ENCODE peak calls at places on chromosome 13, in seven cellular contexts. U is IMR-90, X is neuronal stem cell, O is mesendoderm, F is H9, W is mesenchymal stem cell, M is H1. I is an unnamed sample.

GRCh38 chr13:48653074-48654054 is at the start of gene CYSLTR2:
- DNase-seq in F (no peak), M (no peak), O (peak; percentile 82), W (peak; percentile 98), U (peak; percentile 13), X (no peak), I (no peak)

GRCh38 chr13:26965976-26966375 is 205.4 kb upstream of the GPR12 start:
- DNase-seq in M (no peak), W (no peak), F (no peak), X (no peak), U (peak; percentile 93), O (no peak), I (no peak)

GRCh38 chr13:28820099-28821051 is at the start of gene MTUS2:
- DNase-seq in O (peak; percentile 38), U (no peak), F (peak; percentile 72), M (peak; percentile 77), W (peak; percentile 2), X (peak; percentile 6), I (peak; percentile 15)

GRCh38 chr13:43284162-43284561 is 260.8 kb downstream of the DNAJC15 start:
- DNase-seq in M (no peak), F (no peak), X (no peak), O (no peak), W (peak; percentile 55), U (peak; percentile 92), I (no peak)

GRCh38 chr13:44273991-44274810 is 99.4 kb upstream of the SERP2 start:
- DNase-seq in O (no peak), W (peak; percentile 67), F (no peak), U (peak; percentile 77), M (no peak), X (no peak), I (peak; percentile 62)

GRCh38 chr13:97539651-97540230 is 105.8 kb downstream of the RAP2A start:
- DNase-seq in M (no peak), W (peak; percentile 42), F (no peak), X (no peak), U (peak; percentile 88), O (no peak), I (peak; percentile 93)

GRCh38 chr13:43516401-43516826 is 270.4 kb downstream of the ENOX1 start:
- DNase-seq in W (peak; percentile 86), M (no peak), U (peak; percentile 58), X (no peak), F (no peak), O (no peak), I (no peak)

GRCh38 chr13:28568286-28568685 is 73.4 kb upstream of the FLT1 start:
- DNase-seq in F (no peak), W (peak; percentile 66), U (peak; percentile 62), X (no peak), M (no peak), O (no peak), I (peak; percentile 58)

GRCh38 chr13:75219479-75220237 is 262.3 kb downstream of the TBC1D4 start:
- DNase-seq in X (peak; percentile 74), O (peak; percentile 68), M (peak; percentile 97), W (peak; percentile 54), U (peak; percentile 57), F (peak; percentile 85), I (peak; percentile 64)

GRCh38 chr13:111080642-111081041 is 34.5 kb upstream of the ARHGEF7 start:
- DNase-seq in O (peak; percentile 94), X (no peak), W (no peak), F (no peak), M (no peak), U (no peak), I (no peak)

GRCh38 chr13:66965146-66965545 is 265.0 kb downstream of the PCDH9 start:
- DNase-seq in W (no peak), X (no peak), F (no peak), U (no peak), O (no peak), M (no peak), I (no peak)

GRCh38 chr13:50732712-50733111 is 110.8 kb downstream of the DLEU7 start:
- DNase-seq in F (no peak), M (no peak), U (peak; percentile 19), W (peak; percentile 50), X (no peak), O (no peak), I (no peak)

GRCh38 chr13:41513600-41513999 is 56.2 kb downstream of the RGCC start:
- DNase-seq in W (no peak), F (no peak), O (no peak), M (no peak), U (no peak), X (no peak), I (peak; percentile 79)

GRCh38 chr13:46796515-46797467 is at the start of gene ESD:
- DNase-seq in U (peak; percentile 87), W (peak; percentile 89), O (peak; percentile 97), X (peak; percentile 73), F (peak; percentile 93), M (peak; percentile 92), I (peak; percentile 81)

GRCh38 chr13:20332361-20333096 is 100.4 kb upstream of the GJB6 start:
- DNase-seq in O (peak; percentile 61), W (peak; percentile 6), U (no peak), M (no peak), X (no peak), F (no peak), I (no peak)

GRCh38 chr13:77480071-77480470 is 55.4 kb upstream of the SCEL start:
- DNase-seq in X (no peak), O (peak; percentile 53), U (no peak), M (no peak), W (peak; percentile 10), F (no peak), I (no peak)

GRCh38 chr13:109346060-109346459 is 440.3 kb downstream of the IRS2 start:
- DNase-seq in U (no peak), M (no peak), F (no peak), O (peak; percentile 68), X (no peak), W (no peak), I (no peak)

GRCh38 chr13:109345433-109345941 is 440.9 kb downstream of the IRS2 start:
- DNase-seq in X (no peak), F (no peak), O (no peak), M (no peak), U (peak; percentile 77), W (peak; percentile 50), I (no peak)

GRCh38 chr13:109351236-109351635 is 435.1 kb downstream of the IRS2 start:
- DNase-seq in W (no peak), M (no peak), O (no peak), X (no peak), U (no peak), F (no peak), I (no peak)

GRCh38 chr13:109344552-109345157 is 441.7 kb downstream of the IRS2 start:
- DNase-seq in F (no peak), O (peak; percentile 51), W (peak; percentile 74), U (peak; percentile 82), M (no peak), X (no peak), I (peak; percentile 23)

GRCh38 chr13:109348514-109349340 is 437.7 kb downstream of the IRS2 start:
- DNase-seq in U (peak; percentile 64), F (no peak), O (no peak), X (no peak), M (no peak), W (peak; percentile 45), I (no peak)
- H3K23ac ChIP-seq in U (no peak overlapping the region), F (no peak overlapping the region), O (no peak overlapping the region), X (no peak overlapping the region), M (no peak overlapping the region), W (no peak overlapping the region), I (no peak overlapping the region)

DNA sequence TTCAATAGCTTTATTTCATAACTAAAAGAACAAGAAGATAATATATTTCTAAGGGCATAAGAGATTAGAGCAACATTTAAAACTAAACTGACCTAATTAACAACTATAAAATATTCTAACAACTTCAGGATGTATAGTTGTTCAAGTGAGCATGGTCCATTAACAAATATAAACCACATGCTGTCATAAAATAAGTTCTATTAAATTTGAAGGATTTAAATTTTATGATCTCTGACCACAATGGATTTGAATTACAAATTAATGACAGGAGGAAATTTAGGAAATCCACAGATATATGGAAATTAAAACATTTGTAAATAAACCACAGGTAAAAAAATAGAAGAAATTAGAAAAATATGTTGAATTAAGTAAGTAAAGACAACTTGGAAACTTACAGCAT is 196.5 kb upstream of the PCDH20 start:
- DNase-seq in M (no peak), W (no peak), U (no peak), F (no peak), O (no peak), X (no peak), I (no peak)
- H3K23ac ChIP-seq in M (no peak overlapping the region), W (no peak overlapping the region), U (no peak overlapping the region), F (no peak overlapping the region), O (no peak overlapping the region), X (no peak overlapping the region), I (no peak overlapping the region)

DNA sequence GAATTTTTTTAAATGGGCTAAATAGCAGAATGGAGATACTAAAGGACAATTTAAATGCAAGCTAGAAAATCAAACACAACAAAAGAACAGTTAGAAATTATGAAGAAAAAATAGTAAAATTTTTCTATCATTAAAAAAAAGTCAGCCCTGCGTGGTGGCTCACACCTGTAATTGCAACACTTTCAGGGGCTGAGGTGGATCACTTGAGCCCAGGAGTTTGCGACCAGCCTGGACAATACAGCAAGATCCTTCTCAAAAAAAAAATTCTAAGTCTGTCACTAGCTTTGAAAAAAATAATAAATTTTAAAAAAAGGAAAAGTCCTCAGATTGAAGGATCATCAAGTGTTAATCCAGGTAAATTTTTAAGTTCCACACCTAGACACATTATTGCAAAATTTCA is 7.7 kb downstream of the TUBGCP3 start:
- DNase-seq in U (no peak), X (no peak), W (no peak), M (no peak), F (no peak), O (no peak), I (no peak)
- H3K23ac ChIP-seq in U (no peak overlapping the region), X (no peak overlapping the region), W (no peak overlapping the region), M (no peak overlapping the region), F (no peak overlapping the region), O (no peak overlapping the region), I (no peak overlapping the region)

GRCh38 chr13:71320452-71320851 is 546.6 kb downstream of the DACH1 start:
- DNase-seq in F (no peak), X (no peak), W (peak; percentile 14), M (peak; percentile 51), U (peak; percentile 41), O (peak; percentile 46), I (peak; percentile 68)
- H3K23ac ChIP-seq in F (no peak overlapping the region), X (no peak overlapping the region), W (no peak overlapping the region), M (no peak overlapping the region), U (no peak overlapping the region), O (no peak overlapping the region), I (no peak overlapping the region)

GRCh38 chr13:94119360-94119936 is 360.0 kb downstream of the DCT start:
- DNase-seq in U (no peak), O (no peak), F (no peak), W (no peak), X (no peak), M (no peak), I (no peak)
- H3K23ac ChIP-seq in U (no peak overlapping the region), O (no peak overlapping the region), F (no peak overlapping the region), W (no peak overlapping the region), X (no peak overlapping the region), M (no peak overlapping the region), I (no peak overlapping the region)

DNA sequence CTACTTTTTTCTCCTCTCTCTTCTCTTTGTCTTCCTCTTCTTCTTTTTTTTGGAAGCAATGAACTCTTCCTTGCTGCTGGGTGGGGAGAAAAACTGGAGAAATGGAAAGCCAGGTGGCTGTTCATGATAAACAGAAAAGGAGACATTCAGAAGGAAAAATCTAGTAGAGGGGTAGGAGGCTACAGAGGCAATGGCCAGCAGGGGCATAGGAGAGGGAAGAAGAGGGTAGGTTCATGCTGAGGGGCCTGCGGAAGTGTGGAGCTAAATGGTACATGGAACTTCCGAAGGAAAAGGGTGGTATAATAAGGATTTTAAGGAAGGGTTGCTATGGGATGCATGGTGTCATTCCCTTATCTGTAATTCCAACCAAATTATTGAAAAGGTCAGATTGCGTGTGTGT is 17.5 kb upstream of the HS6ST3 start:
- DNase-seq in W (no peak), U (no peak), O (peak; percentile 39), M (no peak), F (peak; percentile 43), X (no peak), I (no peak)
- H3K23ac ChIP-seq in W (no peak overlapping the region), U (no peak overlapping the region), O (no peak overlapping the region), M (no peak overlapping the region), F (no peak overlapping the region), X (no peak overlapping the region), I (no peak overlapping the region)

I was measured in trophoblast cell.